ENCODE peak calls at places on chromosomes 13 and 19, in six cellular contexts. E is iris pigment epithelial cell; H is AG04449; O is amygdala; L is stimulated activated CD4-positive, alpha-beta T cell treated with anti-CD3 and anti-CD28 coated beads, Interleukin-2, amount 100 ng/mL, for 24 hours; Q is GM13977. Z is an unnamed sample.

GRCh38 chr19:38989066-38989605 is 13.6 kb upstream of the FBXO17 start:
- DNase-seq in O (no peak), H (no peak), E (peak; percentile 26), L (no peak), Q (no peak), Z (no peak)

GRCh38 chr13:98997738-98998641 is 20.1 kb upstream of the DOCK9 start:
- DNase-seq in L (no peak), H (no peak), E (peak; percentile 40), O (no peak), Q (no peak), Z (no peak)

GRCh38 chr13:40552895-40553294 is 113.5 kb downstream of the FOXO1 start:
- DNase-seq in L (no peak), O (no peak), H (no peak), Q (no peak), E (no peak), Z (no peak)

GRCh38 chr13:83184819-83185218 is 697.5 kb downstream of the SLITRK1 start:
- DNase-seq in E (peak; percentile 85), H (peak; percentile 26), O (no peak), Q (no peak), L (no peak), Z (no peak)

GRCh38 chr13:51801631-51802099 is 2.3 kb downstream of the DHRS12 start:
- DNase-seq in L (no peak), Q (no peak), H (no peak), E (no peak), O (peak; percentile 77), Z (no peak)

GRCh38 chr19:38183227-38183914 is 40.7 kb downstream of the DPF1 start:
- DNase-seq in O (no peak), H (no peak), L (no peak), Q (no peak), E (peak; percentile 42), Z (no peak)

GRCh38 chr19:3031607-3031867 is 2.5 kb upstream of the TLE2 start:
- DNase-seq in H (no peak), L (no peak), Q (no peak), E (no peak), O (no peak), Z (no peak)

GRCh38 chr19:1756705-1757445 is 3.6 kb downstream of the ONECUT3 start:
- DNase-seq in L (no peak), O (no peak), Q (peak; percentile 52), E (no peak), H (no peak), Z (no peak)

GRCh38 chr13:106922384-106922783 is 354.4 kb upstream of the ARGLU1 start:
- DNase-seq in O (no peak), L (no peak), H (no peak), Q (no peak), E (no peak), Z (no peak)

GRCh38 chr19:46639356-46640061 is 3.5 kb upstream of the GNG8 start:
- DNase-seq in L (no peak), H (no peak), E (peak; percentile 54), Q (peak; percentile 64), O (no peak), Z (peak; percentile 71)

GRCh38 chr13:106038752-106039151 is 496.7 kb downstream of the EFNB2 start:
- DNase-seq in Q (no peak), L (no peak), O (no peak), H (peak; percentile 74), E (peak; percentile 92), Z (no peak)

GRCh38 chr13:112697756-112698655 is 8.2 kb downstream of the ATP11A start:
- DNase-seq in O (no peak), L (no peak), H (no peak), Q (no peak), E (no peak), Z (no peak)